ENCODE peak calls at places on chromosomes 6 and 20, in five cellular contexts. F, Q, X, L and A are unnamed samples.

GRCh38 chr6:118706702-118707101 is 55.3 kb upstream of the CEP85L start:
- DNase-seq in X (no peak), L (peak; percentile 71), F (no peak), Q (no peak), A (no peak)

GRCh38 chr6:36735110-36735971 is 37.7 kb downstream of the RAB44 start:
- DNase-seq in X (no peak), L (peak; percentile 31), F (peak; percentile 45), Q (peak; percentile 43), A (no peak)

GRCh38 chr6:34391023-34391485 is 1.4 kb downstream of the NUDT3 start:
- DNase-seq in X (peak; percentile 85), F (peak; percentile 27), Q (peak; percentile 15), L (peak; percentile 14), A (peak; percentile 75)

GRCh38 chr6:1123406-1123805 is 188.5 kb upstream of the FOXQ1 start:
- DNase-seq in L (no peak), F (no peak), Q (no peak), X (no peak), A (no peak)

GRCh38 chr20:39356913-39357312 is 394.8 kb downstream of the DHX35 start:
- DNase-seq in Q (no peak), X (no peak), L (no peak), F (no peak), A (no peak)

GRCh38 chr6:155883741-155884140 is 428.1 kb upstream of the NOX3 start:
- DNase-seq in F (no peak), X (no peak), Q (no peak), L (no peak), A (no peak)

GRCh38 chr6:9373308-9373707 is 938.0 kb upstream of the SLC35B3 start:
- DNase-seq in X (no peak), L (no peak), Q (no peak), F (no peak), A (no peak)

GRCh38 chr20:45098096-45098773 is 2.7 kb downstream of the KCNS1 start:
- DNase-seq in L (peak; percentile 93), X (no peak), Q (peak; percentile 18), F (peak; percentile 36), A (no peak)

GRCh38 chr6:1657116-1657776 is 47.5 kb downstream of the FOXC1 start:
- DNase-seq in L (no peak), F (no peak), X (no peak), Q (no peak), A (no peak)

GRCh38 chr6:165049362-165049761 is 260.0 kb downstream of the C6orf118 start:
- DNase-seq in L (peak; percentile 86), Q (peak; percentile 52), F (no peak), X (peak; percentile 32), A (peak; percentile 92)

GRCh38 chr6:35725721-35726438 is 11.0 kb upstream of the ARMC12 start:
- DNase-seq in X (peak; percentile 65), L (no peak), Q (no peak), F (peak; percentile 99), A (no peak)

GRCh38 chr6:129501401-129502051 is 208.5 kb downstream of the ARHGAP18 start:
- DNase-seq in Q (no peak), X (peak; percentile 79), L (peak; percentile 88), F (peak; percentile 28), A (no peak)

GRCh38 chr20:11015440-11015839 is 341.6 kb upstream of the JAG1 start:
- DNase-seq in X (no peak), F (peak; percentile 5), L (no peak), Q (no peak), A (no peak)

GRCh38 chr6:32883789-32884188 is 29.8 kb downstream of the PSMB9 start:
- DNase-seq in Q (no peak), F (no peak), L (peak; percentile 8), X (no peak), A (no peak)

GRCh38 chr6:36957773-36958271 is 3.3 kb downstream of the PI16 start:
- DNase-seq in Q (no peak), F (no peak), X (no peak), L (no peak), A (no peak)

GRCh38 chr6:73823046-73823735 is 127.2 kb downstream of the CD109 start:
- DNase-seq in L (no peak), F (no peak), X (no peak), Q (no peak), A (no peak)

GRCh38 chr6:82040405-82041221 is 206.9 kb downstream of the IBTK start:
- DNase-seq in F (peak; percentile 21), Q (peak; percentile 47), X (peak; percentile 46), L (peak; percentile 74), A (peak; percentile 67)

GRCh38 chr20:8527998-8528397 is 395.9 kb downstream of the PLCB1 start:
- DNase-seq in L (no peak), Q (peak; percentile 8), F (no peak), X (no peak), A (peak; percentile 88)

GRCh38 chr20:62907377-62908317 is 18.7 kb downstream of the DIDO1 start:
- DNase-seq in X (peak; percentile 58), Q (no peak), L (peak; percentile 42), F (no peak), A (peak; percentile 65)

GRCh38 chr20:48490976-48491657 is 336.7 kb downstream of the PREX1 start:
- DNase-seq in X (no peak), L (no peak), Q (no peak), F (no peak), A (no peak)

GRCh38 chr6:36621371-36621855 is 27.3 kb downstream of the SRSF3 start:
- DNase-seq in F (peak; percentile 85), L (no peak), Q (no peak), X (no peak), A (no peak)

GRCh38 chr20:62489186-62489939 is 13.6 kb upstream of the GATA5 start:
- DNase-seq in L (no peak), Q (no peak), X (no peak), F (peak; percentile 93), A (no peak)

GRCh38 chr20:4922186-4922585 is 79.1 kb downstream of the SLC23A2 start:
- DNase-seq in X (peak; percentile 49), Q (no peak), L (peak; percentile 54), F (no peak), A (no peak)

GRCh38 chr20:4924032-4924431 is 77.3 kb downstream of the SLC23A2 start:
- DNase-seq in F (no peak), L (no peak), X (no peak), Q (no peak), A (no peak)

GRCh38 chr20:4929686-4930397 is 71.5 kb downstream of the SLC23A2 start:
- DNase-seq in F (no peak), X (no peak), Q (no peak), L (no peak), A (no peak)

GRCh38 chr20:4926531-4927156 is 74.7 kb downstream of the SLC23A2 start:
- DNase-seq in Q (no peak), F (no peak), X (no peak), L (no peak), A (no peak)

DNA sequence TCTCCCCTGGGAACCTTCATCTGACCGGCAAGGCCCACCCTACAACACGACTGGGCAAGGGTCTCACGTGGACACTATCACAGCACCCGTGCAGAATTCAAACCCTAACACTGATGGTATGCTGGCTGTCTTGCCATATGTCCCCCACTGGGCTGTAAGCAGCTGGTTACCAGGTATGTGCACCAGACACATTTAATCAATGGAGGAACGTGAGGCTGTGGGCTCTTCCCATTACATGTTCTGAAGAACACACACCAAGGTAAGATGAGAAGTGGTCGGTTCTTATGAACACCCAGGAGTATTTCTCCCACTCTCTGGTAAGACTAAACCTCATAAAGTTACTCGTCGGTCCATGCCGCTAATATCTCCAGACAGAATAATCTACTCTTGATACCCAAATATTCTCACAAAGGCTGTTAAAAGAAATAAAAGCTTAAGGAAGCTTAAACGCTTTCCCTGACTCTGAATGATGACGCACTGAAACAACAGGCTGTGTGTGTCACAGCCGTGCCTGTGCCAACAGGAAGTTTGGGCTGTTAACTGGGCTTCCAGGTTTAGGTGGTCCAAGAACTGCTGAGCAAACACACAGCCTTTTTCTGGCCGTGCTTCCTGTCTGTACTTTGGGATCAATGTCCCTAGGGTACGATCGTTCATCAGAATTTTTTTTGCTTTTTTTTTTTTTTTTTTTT is 75.3 kb downstream of the SLC23A2 start:
- DNase-seq in F (peak; percentile 48), L (no peak), Q (no peak), X (no peak), A (no peak)
- H3K4me3 ChIP-seq in F (no peak overlapping the region), L (no peak overlapping the region), Q (no peak overlapping the region), X (no peak overlapping the region), A (no peak overlapping the region)

GRCh38 chr20:58691773-58692578 is 624 bp upstream of the NPEPL1 start:
- DNase-seq in F (no peak), Q (no peak), X (no peak), L (peak; percentile 27), A (no peak)
- H3K4me3 ChIP-seq in F (peak overlapping the region; percentile 75), Q (no peak overlapping the region), X (no peak overlapping the region), L (no peak overlapping the region), A (peak overlapping the region; percentile 37)

DNA sequence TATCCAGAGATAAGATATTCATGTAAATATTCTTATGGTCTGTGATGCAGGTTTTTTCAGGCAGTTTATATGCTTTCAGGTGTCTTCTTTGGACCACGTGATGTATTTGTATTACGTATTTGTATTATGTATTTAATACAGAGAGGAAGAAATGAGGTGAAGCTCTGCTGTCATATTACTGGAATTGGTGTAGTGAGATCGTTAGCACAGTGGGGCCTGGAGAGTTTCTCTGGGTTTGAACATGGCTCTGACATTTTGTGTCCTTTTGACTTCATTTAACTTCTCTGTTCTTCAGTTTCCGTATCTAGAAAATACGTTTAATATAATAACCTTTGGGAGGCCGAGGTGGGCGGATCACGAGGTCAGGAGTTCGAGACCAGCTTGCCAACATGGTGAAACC is 1.6 kb upstream of the PRIM2 start:
- DNase-seq in L (no peak), F (no peak), Q (no peak), X (no peak), A (peak; percentile 31)
- H3K4me3 ChIP-seq in L (no peak overlapping the region), F (no peak overlapping the region), Q (no peak overlapping the region), X (no peak overlapping the region), A (peak overlapping the region; percentile 91)

GRCh38 chr6:127637830-127638229 is 60.9 kb downstream of the C6orf58 start:
- DNase-seq in L (no peak), F (no peak), Q (no peak), X (no peak), A (no peak)

GRCh38 chr6:127641905-127642304 is 64.9 kb downstream of the C6orf58 start:
- DNase-seq in Q (peak; percentile 37), L (peak; percentile 65), X (peak; percentile 26), F (peak; percentile 17), A (peak; percentile 68)
- H3K4me3 ChIP-seq in Q (no peak overlapping the region), L (no peak overlapping the region), X (no peak overlapping the region), F (no peak overlapping the region), A (no peak overlapping the region)

GRCh38 chr20:40683894-40684268 is 5.2 kb downstream of the MAFB start:
- DNase-seq in Q (no peak), X (no peak), F (no peak), L (no peak), A (no peak)
- H3K4me3 ChIP-seq in Q (no peak overlapping the region), X (no peak overlapping the region), F (no peak overlapping the region), L (no peak overlapping the region), A (no peak overlapping the region)

GRCh38 chr20:25032478-25033183 is 25.3 kb downstream of the ACSS1 start:
- DNase-seq in X (peak; percentile 88), L (peak; percentile 6), Q (no peak), F (no peak), A (no peak)
- H3K4me3 ChIP-seq in X (peak overlapping the region; percentile 56), L (no peak overlapping the region), Q (no peak overlapping the region), F (no peak overlapping the region), A (no peak overlapping the region)

DNA sequence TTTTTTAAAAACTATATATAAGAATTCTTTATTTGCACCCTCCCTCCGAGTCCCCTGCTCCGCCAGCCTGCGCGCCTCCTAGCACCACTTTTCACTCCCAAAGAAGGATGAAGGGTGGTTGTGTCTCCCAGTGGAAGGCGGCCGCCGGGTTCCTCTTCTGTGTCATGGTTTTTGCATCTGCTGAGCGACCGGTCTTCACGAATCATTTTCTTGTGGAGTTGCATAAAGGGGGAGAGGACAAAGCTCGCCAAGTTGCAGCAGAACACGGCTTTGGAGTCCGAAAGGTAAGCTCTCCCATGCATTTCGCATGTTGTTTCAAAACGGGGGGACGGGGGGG is 327 bp downstream of the PCSK2 start:
- DNase-seq in L (no peak), X (no peak), F (no peak), Q (no peak), A (no peak)
- H3K4me3 ChIP-seq in L (no peak overlapping the region), X (no peak overlapping the region), F (no peak overlapping the region), Q (no peak overlapping the region), A (no peak overlapping the region)